ENCODE peak calls at places on chromosomes 16 and 17, in six cellular contexts. H is fibroblast of gingiva; X is stimulated activated CD4-positive, alpha-beta T cell treated with anti-CD3 and anti-CD28 coated beads, Interleukin-12 subunit alpha, Interleukin-12 subunit beta, amount 100 ng/mL, for 48 hours; R is stimulated activated naive CD8-positive, alpha-beta T cell treated with anti-CD3 and anti-CD28 coated beads, Interleukin-15, Interleukin-2, amounts not matched to agents 100 U/mL and 50 U/mL, for 24 hours; S is NCI-H1092; Q is hypothalamus. T is an unnamed sample.

GRCh38 chr17:77324227-77324626 is 183.5 kb downstream of the SEC14L1 start:
- DNase-seq in Q (no peak), S (no peak), H (no peak), R (no peak), X (no peak), T (no peak)

GRCh38 chr17:80892019-80892855 is 99.4 kb upstream of the CHMP6 start:
- DNase-seq in H (peak), Q (no peak), S (no peak), X (peak), R (peak), T (peak)

GRCh38 chr17:1559047-1559742 is 3.4 kb downstream of the PITPNA start:
- DNase-seq in X (no peak), H (no peak), S (no peak), Q (no peak), R (no peak), T (no peak)

GRCh38 chr17:58336456-58337094 is 8.0 kb upstream of the TSPOAP1 start:
- DNase-seq in Q (no peak), R (peak), X (no peak), H (no peak), S (no peak), T (peak)

GRCh38 chr16:27238016-27238587 is 30.5 kb downstream of the NSMCE1 start:
- DNase-seq in R (peak), X (peak), S (no peak), Q (no peak), H (no peak), T (peak)

GRCh38 chr17:76469076-76469990 is 1.9 kb downstream of the AANAT start:
- DNase-seq in R (no peak), X (no peak), Q (no peak), S (no peak), H (no peak), T (no peak)

GRCh38 chr17:29205047-29205446 is 24.8 kb upstream of the MYO18A start:
- DNase-seq in Q (no peak), X (no peak), H (no peak), R (no peak), S (no peak), T (no peak)

GRCh38 chr17:8147805-8148404 is 4.3 kb downstream of the PER1 start:
- DNase-seq in Q (no peak), S (no peak), X (no peak), R (no peak), H (no peak), T (no peak)

GRCh38 chr16:55836158-55836611 is 3.3 kb upstream of the CES1 start:
- DNase-seq in S (no peak), R (no peak), X (no peak), Q (no peak), H (no peak), T (no peak)